ENCODE peak calls at places on chromosomes 3 and 15, in seven cellular contexts. One of them, this sample, is unnamed.

GRCh38 chr3:168085491-168086119 is 10.1 kb downstream of the GOLIM4 start:
- DNase-seq in stomach: no peak
- DNase-seq in HCT116: no peak
- DNase-seq in right atrium auricular region: no peak
- DNase-seq in mucosa of descending colon: no peak
- DNase-seq in GM23338: no peak
- DNase-seq in neural progenitor cell: no peak
- DNase-seq in this sample: no peak

GRCh38 chr15:89335289-89336041 is 841 bp upstream of the POLG start:
- DNase-seq in stomach: no peak
- DNase-seq in HCT116: no peak
- DNase-seq in right atrium auricular region: peak; percentile 62
- DNase-seq in mucosa of descending colon: peak; percentile 71
- DNase-seq in GM23338: peak; percentile 71
- DNase-seq in neural progenitor cell: peak; percentile 70
- DNase-seq in this sample: no peak

GRCh38 chr15:80779658-80780415 is 667 bp downstream of the CEMIP start:
- DNase-seq in stomach: no peak
- DNase-seq in HCT116: no peak
- DNase-seq in right atrium auricular region: no peak
- DNase-seq in mucosa of descending colon: peak; percentile 50
- DNase-seq in GM23338: peak; percentile 63
- DNase-seq in neural progenitor cell: peak; percentile 51
- DNase-seq in this sample: peak; percentile 15

GRCh38 chr3:27479816-27480543 is 4.2 kb downstream of the SLC4A7 start:
- DNase-seq in stomach: no peak
- DNase-seq in HCT116: no peak
- DNase-seq in right atrium auricular region: no peak
- DNase-seq in mucosa of descending colon: no peak
- DNase-seq in GM23338: no peak
- DNase-seq in neural progenitor cell: no peak
- DNase-seq in this sample: no peak

GRCh38 chr15:57914350-57915055 is 151.0 kb downstream of the ALDH1A2 start:
- DNase-seq in stomach: no peak
- DNase-seq in HCT116: no peak
- DNase-seq in right atrium auricular region: no peak
- DNase-seq in mucosa of descending colon: peak; percentile 70
- DNase-seq in GM23338: no peak
- DNase-seq in neural progenitor cell: no peak
- DNase-seq in this sample: no peak

GRCh38 chr15:76642671-76643070 is 262.5 kb downstream of the SCAPER start:
- DNase-seq in stomach: no peak
- DNase-seq in HCT116: no peak
- DNase-seq in right atrium auricular region: no peak
- DNase-seq in mucosa of descending colon: no peak
- DNase-seq in GM23338: peak; percentile 32
- DNase-seq in neural progenitor cell: no peak
- DNase-seq in this sample: no peak

GRCh38 chr3:65402597-65402996 is 636.1 kb downstream of the MAGI1 start:
- DNase-seq in stomach: no peak
- DNase-seq in HCT116: no peak
- DNase-seq in right atrium auricular region: no peak
- DNase-seq in mucosa of descending colon: no peak
- DNase-seq in GM23338: peak; percentile 32
- DNase-seq in neural progenitor cell: no peak
- DNase-seq in this sample: no peak

GRCh38 chr3:33914731-33915389 is 116.4 kb downstream of the PDCD6IP start:
- DNase-seq in stomach: no peak
- DNase-seq in HCT116: no peak
- DNase-seq in right atrium auricular region: no peak
- DNase-seq in mucosa of descending colon: no peak
- DNase-seq in GM23338: no peak
- DNase-seq in neural progenitor cell: no peak
- DNase-seq in this sample: no peak

GRCh38 chr3:144810150-144810549 is 838.5 kb downstream of the DIPK2A start:
- DNase-seq in stomach: no peak
- DNase-seq in HCT116: no peak
- DNase-seq in right atrium auricular region: no peak
- DNase-seq in mucosa of descending colon: no peak
- DNase-seq in GM23338: no peak
- DNase-seq in neural progenitor cell: no peak
- DNase-seq in this sample: no peak

GRCh38 chr15:78264304-78265136 is at the start of gene DNAJA4:
- DNase-seq in stomach: peak; percentile 64
- DNase-seq in HCT116: no peak
- DNase-seq in right atrium auricular region: peak; percentile 66
- DNase-seq in mucosa of descending colon: peak; percentile 78
- DNase-seq in GM23338: peak; percentile 76
- DNase-seq in neural progenitor cell: peak; percentile 17
- DNase-seq in this sample: no peak

GRCh38 chr15:31265871-31266711 is 60.5 kb upstream of the KLF13 start:
- DNase-seq in stomach: peak; percentile 59
- DNase-seq in HCT116: no peak
- DNase-seq in right atrium auricular region: peak; percentile 66
- DNase-seq in mucosa of descending colon: peak; percentile 77
- DNase-seq in GM23338: no peak
- DNase-seq in neural progenitor cell: peak; percentile 3
- DNase-seq in this sample: peak; percentile 33

GRCh38 chr3:55622116-55622515 is 135.0 kb upstream of the WNT5A start:
- DNase-seq in stomach: no peak
- DNase-seq in HCT116: no peak
- DNase-seq in right atrium auricular region: no peak
- DNase-seq in mucosa of descending colon: no peak
- DNase-seq in GM23338: no peak
- DNase-seq in neural progenitor cell: no peak
- DNase-seq in this sample: no peak

GRCh38 chr3:4471907-4472306 is 4.8 kb upstream of the SUMF1 start:
- DNase-seq in stomach: no peak
- DNase-seq in HCT116: no peak
- DNase-seq in right atrium auricular region: no peak
- DNase-seq in mucosa of descending colon: no peak
- DNase-seq in GM23338: no peak
- DNase-seq in neural progenitor cell: no peak
- DNase-seq in this sample: no peak

GRCh38 chr3:170309044-170309443 is 48.5 kb upstream of the SKIL start:
- DNase-seq in stomach: no peak
- DNase-seq in HCT116: no peak
- DNase-seq in right atrium auricular region: no peak
- DNase-seq in mucosa of descending colon: no peak
- DNase-seq in GM23338: no peak
- DNase-seq in neural progenitor cell: no peak
- DNase-seq in this sample: no peak

GRCh38 chr15:88814393-88814792 is 11.2 kb downstream of the ACAN start:
- DNase-seq in stomach: no peak
- DNase-seq in HCT116: no peak
- DNase-seq in right atrium auricular region: no peak
- DNase-seq in mucosa of descending colon: no peak
- DNase-seq in GM23338: no peak
- DNase-seq in neural progenitor cell: no peak
- DNase-seq in this sample: no peak

GRCh38 chr3:182729903-182730674 is 63.2 kb upstream of the ATP11B start:
- DNase-seq in stomach: no peak
- DNase-seq in HCT116: no peak
- DNase-seq in right atrium auricular region: no peak
- DNase-seq in mucosa of descending colon: no peak
- DNase-seq in GM23338: no peak
- DNase-seq in neural progenitor cell: no peak
- DNase-seq in this sample: no peak

GRCh38 chr3:110946810-110947209 is 124.8 kb upstream of the NECTIN3 start:
- DNase-seq in stomach: no peak
- DNase-seq in HCT116: no peak
- DNase-seq in right atrium auricular region: no peak
- DNase-seq in mucosa of descending colon: no peak
- DNase-seq in GM23338: no peak
- DNase-seq in neural progenitor cell: no peak
- DNase-seq in this sample: no peak

GRCh38 chr3:109702252-109702651 is 364.9 kb upstream of the DPPA4 start:
- DNase-seq in stomach: no peak
- DNase-seq in HCT116: no peak
- DNase-seq in right atrium auricular region: no peak
- DNase-seq in mucosa of descending colon: no peak
- DNase-seq in GM23338: no peak
- DNase-seq in neural progenitor cell: no peak
- DNase-seq in this sample: no peak

GRCh38 chr3:42569743-42570142 is 12.0 kb downstream of the SEC22C start:
- DNase-seq in stomach: no peak
- DNase-seq in HCT116: no peak
- DNase-seq in right atrium auricular region: no peak
- DNase-seq in mucosa of descending colon: no peak
- DNase-seq in GM23338: no peak
- DNase-seq in neural progenitor cell: no peak
- DNase-seq in this sample: no peak

GRCh38 chr3:96863129-96863740 is 48.8 kb downstream of the EPHA6 start:
- DNase-seq in stomach: no peak
- DNase-seq in HCT116: no peak
- DNase-seq in right atrium auricular region: no peak
- DNase-seq in mucosa of descending colon: no peak
- DNase-seq in GM23338: peak; percentile 71
- DNase-seq in neural progenitor cell: peak; percentile 72
- DNase-seq in this sample: peak; percentile 52

GRCh38 chr15:73945109-73945508 is 18.8 kb downstream of the LOXL1 start:
- DNase-seq in stomach: no peak
- DNase-seq in HCT116: no peak
- DNase-seq in right atrium auricular region: no peak
- DNase-seq in mucosa of descending colon: no peak
- DNase-seq in GM23338: no peak
- DNase-seq in neural progenitor cell: no peak
- DNase-seq in this sample: no peak

GRCh38 chr3:16188071-16188470 is 13.6 kb downstream of the GALNT15 start:
- DNase-seq in stomach: no peak
- DNase-seq in HCT116: no peak
- DNase-seq in right atrium auricular region: no peak
- DNase-seq in mucosa of descending colon: no peak
- DNase-seq in GM23338: no peak
- DNase-seq in neural progenitor cell: no peak
- DNase-seq in this sample: no peak

GRCh38 chr3:177295116-177295515 is 97.8 kb upstream of the TBL1XR1 start:
- DNase-seq in stomach: no peak
- DNase-seq in HCT116: no peak
- DNase-seq in right atrium auricular region: no peak
- DNase-seq in mucosa of descending colon: no peak
- DNase-seq in GM23338: no peak
- DNase-seq in neural progenitor cell: no peak
- DNase-seq in this sample: peak; percentile 75

GRCh38 chr3:142987080-142987700 is 14.2 kb upstream of the U2SURP start:
- DNase-seq in stomach: no peak
- DNase-seq in HCT116: no peak
- DNase-seq in right atrium auricular region: no peak
- DNase-seq in mucosa of descending colon: no peak
- DNase-seq in GM23338: peak; percentile 58
- DNase-seq in neural progenitor cell: peak; percentile 32
- DNase-seq in this sample: no peak

GRCh38 chr3:35832140-35832571 is 192.8 kb downstream of the ARPP21 start:
- DNase-seq in stomach: no peak
- DNase-seq in HCT116: no peak
- DNase-seq in right atrium auricular region: no peak
- DNase-seq in mucosa of descending colon: no peak
- DNase-seq in GM23338: peak; percentile 3
- DNase-seq in neural progenitor cell: no peak
- DNase-seq in this sample: peak; percentile 51

GRCh38 chr3:111890051-111890580 is 31.1 kb downstream of the PHLDB2 start:
- DNase-seq in stomach: no peak
- DNase-seq in HCT116: no peak
- DNase-seq in right atrium auricular region: no peak
- DNase-seq in mucosa of descending colon: no peak
- DNase-seq in GM23338: no peak
- DNase-seq in neural progenitor cell: no peak
- DNase-seq in this sample: no peak

GRCh38 chr15:88603885-88604284 is 17.3 kb upstream of the AEN start:
- DNase-seq in stomach: no peak
- DNase-seq in HCT116: no peak
- DNase-seq in right atrium auricular region: no peak
- DNase-seq in mucosa of descending colon: no peak
- DNase-seq in GM23338: peak; percentile 47
- DNase-seq in neural progenitor cell: peak; percentile 34
- DNase-seq in this sample: no peak

GRCh38 chr3:186097663-186098451 is 11.0 kb downstream of the ETV5 start:
- DNase-seq in stomach: peak; percentile 77
- DNase-seq in HCT116: peak; percentile 64
- DNase-seq in right atrium auricular region: peak; percentile 77
- DNase-seq in mucosa of descending colon: peak; percentile 58
- DNase-seq in GM23338: peak; percentile 94
- DNase-seq in neural progenitor cell: peak; percentile 95
- DNase-seq in this sample: peak; percentile 91

GRCh38 chr3:173238091-173238490 is 97.1 kb upstream of the SPATA16 start:
- DNase-seq in stomach: no peak
- DNase-seq in HCT116: no peak
- DNase-seq in right atrium auricular region: no peak
- DNase-seq in mucosa of descending colon: no peak
- DNase-seq in GM23338: no peak
- DNase-seq in neural progenitor cell: no peak
- DNase-seq in this sample: no peak

GRCh38 chr15:66789029-66790025 is 87.3 kb downstream of the SMAD6 start:
- DNase-seq in stomach: peak; percentile 49
- DNase-seq in HCT116: no peak
- DNase-seq in right atrium auricular region: no peak
- DNase-seq in mucosa of descending colon: no peak
- DNase-seq in GM23338: peak; percentile 75
- DNase-seq in neural progenitor cell: no peak
- DNase-seq in this sample: no peak
- TF ChIP-seq CTCF in stomach: no peak
- TF ChIP-seq CTCF in HCT116: peak; percentile 70
- TF ChIP-seq CTCF in right atrium auricular region: peak; percentile 63
- TF ChIP-seq CTCF in mucosa of descending colon: no peak
- TF ChIP-seq CTCF in GM23338: peak; percentile 72
- TF ChIP-seq CTCF in neural progenitor cell: no peak
- TF ChIP-seq CTCF in this sample: no peak

GRCh38 chr15:64701482-64701881 is 73.9 kb downstream of the RBPMS2 start:
- DNase-seq in stomach: no peak
- DNase-seq in HCT116: no peak
- DNase-seq in right atrium auricular region: no peak
- DNase-seq in mucosa of descending colon: no peak
- DNase-seq in GM23338: no peak
- DNase-seq in neural progenitor cell: peak; percentile 50
- DNase-seq in this sample: no peak
- H3K4me3 ChIP-seq in stomach: peak overlapping the region; percentile 95
- H3K4me3 ChIP-seq in HCT116: peak overlapping the region; percentile 89
- H3K4me3 ChIP-seq in right atrium auricular region: no peak overlapping the region
- H3K4me3 ChIP-seq in mucosa of descending colon: no peak overlapping the region
- H3K4me3 ChIP-seq in GM23338: peak overlapping the region; percentile 74
- H3K4me3 ChIP-seq in neural progenitor cell: peak overlapping the region; percentile 87
- H3K4me3 ChIP-seq in this sample: no peak overlapping the region

GRCh38 chr3:13659221-13659969 is 110.5 kb downstream of the FBLN2 start:
- DNase-seq in stomach: no peak
- DNase-seq in HCT116: no peak
- DNase-seq in right atrium auricular region: no peak
- DNase-seq in mucosa of descending colon: no peak
- DNase-seq in GM23338: no peak
- DNase-seq in neural progenitor cell: no peak
- DNase-seq in this sample: no peak
- H3K4me1 ChIP-seq in stomach: peaks cover 17% of the 10 kb centered on the region
- H3K4me1 ChIP-seq in HCT116: no peaks in the 10 kb centered on the region
- H3K4me1 ChIP-seq in right atrium auricular region: peaks cover 15% of the 10 kb centered on the region
- H3K4me1 ChIP-seq in mucosa of descending colon: no peaks in the 10 kb centered on the region
- H3K4me1 ChIP-seq in GM23338: no peaks in the 10 kb centered on the region
- H3K4me1 ChIP-seq in neural progenitor cell: peaks cover 7% of the 10 kb centered on the region
- H3K4me1 ChIP-seq in this sample: peaks cover 7% of the 10 kb centered on the region

DNA sequence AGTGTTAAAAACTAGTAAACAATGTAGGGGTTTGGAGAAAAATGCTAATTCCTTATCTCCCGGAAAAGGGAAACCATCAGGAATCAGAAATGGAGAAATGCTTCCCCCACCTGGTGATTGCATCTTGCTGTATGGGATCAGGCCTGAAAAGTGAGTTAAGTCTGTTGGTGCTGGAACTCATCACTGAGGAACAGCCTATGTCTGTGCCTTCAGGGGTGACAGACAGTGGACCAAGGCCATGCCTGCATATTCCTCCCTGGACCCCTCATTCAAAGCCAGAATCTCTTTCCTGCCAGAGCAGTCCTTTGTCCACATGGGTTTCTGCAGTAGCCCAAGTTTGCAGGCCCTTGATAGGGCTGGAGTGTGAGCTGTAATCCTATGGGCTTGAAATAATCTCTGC is 160.8 kb upstream of the CTDSPL start:
- DNase-seq in stomach: no peak
- DNase-seq in HCT116: no peak
- DNase-seq in right atrium auricular region: no peak
- DNase-seq in mucosa of descending colon: no peak
- DNase-seq in GM23338: no peak
- DNase-seq in neural progenitor cell: no peak
- DNase-seq in this sample: no peak
- TF ChIP-seq CTCF in stomach: no peak
- TF ChIP-seq CTCF in HCT116: no peak
- TF ChIP-seq CTCF in right atrium auricular region: peak; percentile 43
- TF ChIP-seq CTCF in mucosa of descending colon: no peak
- TF ChIP-seq CTCF in GM23338: peak; percentile 53
- TF ChIP-seq CTCF in neural progenitor cell: peak; percentile 35
- TF ChIP-seq CTCF in this sample: peak; percentile 47

This sample was measured in Caco-2.